ENCODE peak calls at places on chromosomes 2 and 18, in seven cellular contexts. X, W, G, J, B, E and P are unnamed samples.

GRCh38 chr18:58505181-58505580 is 123.7 kb downstream of the ALPK2 start:
- DNase-seq in B (no peak), J (no peak), G (no peak), E (no peak), W (peak), X (no peak), P (no peak)

GRCh38 chr2:111618577-111618930 is 265.4 kb downstream of the ANAPC1 start:
- DNase-seq in E (no peak), J (no peak), G (no peak), W (no peak), B (no peak), X (no peak), P (no peak)

GRCh38 chr2:42788882-42789281 is 3.5 kb downstream of the HAAO start:
- DNase-seq in G (no peak), X (no peak), W (no peak), E (no peak), J (no peak), B (no peak), P (no peak)

GRCh38 chr18:80187956-80188642 is 59.2 kb downstream of the PARD6G start:
- DNase-seq in J (no peak), G (no peak), X (no peak), E (no peak), B (no peak), W (no peak), P (no peak)

GRCh38 chr2:160630801-160631590 is 137.4 kb upstream of the RBMS1 start:
- DNase-seq in E (peak), B (no peak), J (no peak), G (no peak), W (no peak), X (no peak), P (no peak)

GRCh38 chr18:54712315-54712714 is 116.0 kb upstream of the RAB27B start:
- DNase-seq in B (no peak), W (no peak), E (no peak), G (no peak), X (peak), J (peak), P (no peak)

GRCh38 chr2:61377046-61377445 is 93.8 kb downstream of the USP34 start:
- DNase-seq in G (no peak), J (no peak), E (no peak), B (no peak), W (no peak), X (no peak), P (no peak)

GRCh38 chr18:46830633-46831032 is 73.8 kb upstream of the ST8SIA5 start:
- DNase-seq in W (no peak), B (no peak), G (no peak), X (no peak), E (no peak), J (no peak), P (no peak)

GRCh38 chr2:207227062-207227748 is 61.5 kb upstream of the KLF7 start:
- DNase-seq in G (no peak), W (no peak), E (no peak), J (no peak), X (peak), B (no peak), P (no peak)

GRCh38 chr2:236743623-236744280 is 174.1 kb downstream of the ACKR3 start:
- DNase-seq in W (no peak), J (no peak), G (no peak), X (no peak), E (no peak), B (no peak), P (no peak)

GRCh38 chr2:111139637-111140317 is 19.1 kb downstream of the BCL2L11 start:
- DNase-seq in B (no peak), X (no peak), W (no peak), G (no peak), E (no peak), J (no peak), P (no peak)

GRCh38 chr2:202149953-202150352 is 76.9 kb downstream of the KIAA2012 start:
- DNase-seq in G (no peak), J (no peak), W (no peak), B (no peak), X (no peak), E (no peak), P (no peak)

GRCh38 chr2:160918909-160919503 is 241.2 kb upstream of the TANK start:
- DNase-seq in X (peak), G (peak), J (peak), W (peak), E (no peak), B (no peak), P (no peak)

GRCh38 chr2:45006041-45006941 is 3.0 kb downstream of the SIX2 start:
- DNase-seq in W (no peak), G (no peak), E (no peak), X (no peak), B (no peak), J (no peak), P (no peak)

GRCh38 chr2:65576861-65577601 is 144.6 kb upstream of the SPRED2 start:
- DNase-seq in W (no peak), G (no peak), X (no peak), J (peak), E (peak), B (no peak), P (no peak)

GRCh38 chr2:38933653-38934052 is 44.0 kb downstream of the ARHGEF33 start:
- DNase-seq in B (no peak), G (no peak), E (no peak), X (no peak), J (no peak), W (no peak), P (no peak)

GRCh38 chr18:76572517-76573247 is 77.6 kb upstream of the ZNF516 start:
- DNase-seq in J (no peak), B (no peak), W (no peak), E (no peak), G (no peak), X (no peak), P (no peak)

GRCh38 chr2:9333591-9334171 is 89.6 kb downstream of the ITGB1BP1 start:
- DNase-seq in B (no peak), X (peak), J (peak), W (no peak), G (no peak), E (peak), P (no peak)